ENCODE peak calls at places on chromosomes 6 and 20, in seven cellular contexts. G is stimulated activated CD4-positive, alpha-beta T cell treated with anti-CD3 and anti-CD28 coated beads, Interleukin-15, amount 100 ng/mL, for 1 hour; S is COR-L47; W is GM03348; F is iPS-NIHi11; A is T-helper 1 cell; Z is lower leg skin. M is an unnamed sample.

GRCh38 chr20:63703471-63703975 is 4.3 kb downstream of the ARFRP1 start:
- DNase-seq in S (no peak), G (no peak), A (no peak), W (no peak), F (peak; percentile 2), Z (no peak), M (no peak)

GRCh38 chr6:33988121-33989015 is 157.5 kb downstream of the GRM4 start:
- DNase-seq in Z (no peak), G (no peak), F (no peak), W (no peak), A (no peak), S (peak; percentile 94), M (no peak)

GRCh38 chr6:111900731-111901130 is 27.5 kb upstream of the FYN start:
- DNase-seq in G (no peak), Z (no peak), S (no peak), A (no peak), W (no peak), F (no peak), M (no peak)

GRCh38 chr20:47300071-47300470 is 56.4 kb downstream of the ZMYND8 start:
- DNase-seq in Z (no peak), G (no peak), A (no peak), S (no peak), F (no peak), W (no peak), M (no peak)

GRCh38 chr6:15090145-15090579 is 155.7 kb upstream of the JARID2 start:
- DNase-seq in W (no peak), A (no peak), S (no peak), F (no peak), G (no peak), Z (no peak), M (no peak)

GRCh38 chr6:167806061-167806700 is 20.5 kb upstream of the AFDN start:
- DNase-seq in F (no peak), G (no peak), S (no peak), Z (no peak), A (no peak), W (no peak), M (no peak)

GRCh38 chr6:33277663-33278391 is 904 bp downstream of the B3GALT4 start:
- DNase-seq in F (peak; percentile 37), W (peak; percentile 20), Z (no peak), S (no peak), G (no peak), A (peak; percentile 27), M (peak; percentile 40)

GRCh38 chr6:43705996-43706395 is 18.4 kb upstream of the MRPS18A start:
- DNase-seq in F (no peak), S (no peak), W (peak; percentile 40), Z (no peak), A (no peak), G (no peak), M (no peak)

GRCh38 chr20:44304383-44304782 is 6.6 kb downstream of the FITM2 start:
- DNase-seq in F (no peak), G (no peak), W (no peak), A (no peak), Z (no peak), S (no peak), M (no peak)

GRCh38 chr6:21808551-21809181 is 215.1 kb downstream of the SOX4 start:
- DNase-seq in G (no peak), F (no peak), Z (no peak), A (no peak), W (no peak), S (no peak), M (no peak)

GRCh38 chr6:67736161-67736560 is 898.9 kb upstream of the ADGRB3 start:
- DNase-seq in W (no peak), S (no peak), F (no peak), A (no peak), Z (no peak), G (no peak), M (no peak)

GRCh38 chr20:19849341-19850189 is 91.5 kb downstream of the RIN2 start:
- DNase-seq in F (no peak), Z (no peak), W (peak; percentile 36), S (no peak), G (no peak), A (no peak), M (no peak)

GRCh38 chr6:42400031-42400760 is 51.5 kb downstream of the TRERF1 start:
- DNase-seq in W (no peak), Z (no peak), G (no peak), F (no peak), A (no peak), S (no peak), M (no peak)

GRCh38 chr20:62824476-62825287 is 7.8 kb downstream of the COL9A3 start:
- DNase-seq in A (peak; percentile 52), S (peak; percentile 58), Z (no peak), G (peak; percentile 26), F (peak; percentile 85), W (peak; percentile 51), M (peak; percentile 36)

GRCh38 chr6:86380571-86381125 is 556.7 kb upstream of the HTR1E start:
- DNase-seq in A (no peak), Z (no peak), W (no peak), S (no peak), G (no peak), F (no peak), M (no peak)

GRCh38 chr6:147268254-147268653 is 64.0 kb downstream of the STXBP5 start:
- DNase-seq in W (no peak), A (no peak), F (no peak), G (no peak), Z (no peak), S (no peak), M (no peak)

GRCh38 chr20:53623454-53624206 is 30.0 kb upstream of the ZNF217 start:
- DNase-seq in W (peak; percentile 80), S (no peak), A (no peak), Z (peak; percentile 82), F (peak; percentile 62), G (peak; percentile 12), M (peak; percentile 20)

GRCh38 chr20:64037498-64038213 is 1.7 kb downstream of the C20orf204 start:
- DNase-seq in W (no peak), A (no peak), F (peak; percentile 66), G (no peak), Z (no peak), S (peak; percentile 54), M (no peak)

GRCh38 chr20:52219441-52219840 is 27.9 kb upstream of the ZFP64 start:
- DNase-seq in A (no peak), F (no peak), W (no peak), S (peak; percentile 40), G (no peak), Z (no peak), M (no peak)

GRCh38 chr6:167925011-167925410 is 72.5 kb upstream of the KIF25 start:
- DNase-seq in A (no peak), G (no peak), Z (no peak), S (no peak), W (no peak), F (no peak), M (no peak)

GRCh38 chr20:57658447-57659130 is 38.4 kb upstream of the ZBP1 start:
- DNase-seq in A (no peak), S (no peak), W (no peak), G (no peak), Z (peak; percentile 12), F (peak; percentile 5), M (no peak)

GRCh38 chr20:24956001-24956761 is 7.1 kb downstream of the CST7 start:
- DNase-seq in S (no peak), A (no peak), G (no peak), Z (no peak), F (no peak), W (no peak), M (peak; percentile 30)

GRCh38 chr6:5361371-5361770 is 100.1 kb downstream of the FARS2 start:
- DNase-seq in A (no peak), G (no peak), W (no peak), F (no peak), S (peak; percentile 20), Z (no peak), M (no peak)

M was measured in immature natural killer cell.